ENCODE peak calls at places on chromosomes 4 and X, in eight cellular contexts. O is activated naive CD4-positive, alpha-beta T cell; K is heart left ventricle; H is mesothelial cell of epicardium; U is stimulated activated naive B cell treated with anti-CD40 and anti-IgM and Interleukin-4, amounts not matched to agents 10 μg/mL and 1 μg/mL and 100 μg/mL, for 72 hours; W is right cardiac atrium; S is NCI-H1092 treated with DMSO at 0.1 percent for 48 hours; X is GM23248. J is an unnamed sample.

GRCh38 chr4:65917486-65917885 is 247.2 kb upstream of the EPHA5 start:
- DNase-seq in O (no peak), K (no peak), H (no peak), U (no peak), W (no peak), S (no peak), X (no peak), J (no peak)

GRCh38 chrX:119622356-119623232 is 16.4 kb upstream of the NKRF start:
- DNase-seq in O (no peak), K (peak; percentile 65), H (no peak), U (no peak), W (no peak), S (peak; percentile 53), X (peak; percentile 9), J (no peak)

GRCh38 chr4:168637872-168638756 is 141.3 kb downstream of the PALLD start:
- DNase-seq in O (no peak), K (no peak), H (no peak), U (no peak), W (no peak), S (no peak), X (peak; percentile 49), J (no peak)

GRCh38 chr4:123952530-123953274 is 556.1 kb downstream of the SPRY1 start:
- DNase-seq in O (no peak), K (no peak), H (no peak), U (no peak), W (no peak), S (no peak), X (peak; percentile 74), J (no peak)

GRCh38 chr4:5561286-5561685 is 147.1 kb downstream of the EVC2 start:
- DNase-seq in O (no peak), K (no peak), H (no peak), U (no peak), W (no peak), S (no peak), X (no peak), J (no peak)

GRCh38 chr4:78578674-78579430 is 27.3 kb downstream of the ANXA3 start:
- DNase-seq in O (no peak), K (no peak), H (no peak), U (no peak), W (no peak), S (no peak), X (peak; percentile 15), J (no peak)

GRCh38 chr4:576991-577498 is 950 bp upstream of the TMEM271 start:
- DNase-seq in O (no peak), K (no peak), H (no peak), U (no peak), W (no peak), S (no peak), X (peak; percentile 23), J (no peak)

GRCh38 chr4:5746829-5747745 is 36.1 kb downstream of the EVC start:
- DNase-seq in O (no peak), K (no peak), H (no peak), U (no peak), W (no peak), S (no peak), X (peak; percentile 82), J (no peak)

GRCh38 chr4:82569076-82569475 is 7.3 kb upstream of the TMEM150C start:
- DNase-seq in O (no peak), K (no peak), H (no peak), U (no peak), W (no peak), S (no peak), X (no peak), J (no peak)

GRCh38 chr4:36222702-36223101 is 21.6 kb downstream of the ARAP2 start:
- DNase-seq in O (no peak), K (no peak), H (no peak), U (no peak), W (no peak), S (no peak), X (no peak), J (no peak)